ENCODE peak calls at places on chromosomes 6 and 20, in eight cellular contexts. K is brain microvascular endothelial cell, C is psoas muscle, F is lung, J is thoracic aorta, X is kidney, I is cardiac muscle cell, M is heart left ventricle. R is an unnamed sample.

GRCh38 chr20:9301129-9302072 is 213.0 kb upstream of the LAMP5 start:
- DNase-seq in K (peak; percentile 46), X (no peak), I (no peak), J (no peak), C (no peak), M (no peak), F (no peak), R (no peak)

GRCh38 chr6:5457036-5457435 is 195.7 kb downstream of the FARS2 start:
- DNase-seq in I (no peak), J (no peak), X (peak; percentile 55), F (no peak), K (no peak), C (peak; percentile 89), M (peak; percentile 33), R (no peak)

GRCh38 chr6:42103218-42103617 is 39.2 kb downstream of the C6orf132 start:
- DNase-seq in K (no peak), C (no peak), I (peak; percentile 42), M (no peak), F (no peak), X (no peak), J (no peak), R (no peak)

GRCh38 chr6:132687306-132687705 is 26.5 kb downstream of the VNN1 start:
- DNase-seq in J (no peak), F (no peak), C (no peak), M (no peak), I (no peak), K (peak; percentile 61), X (no peak), R (no peak)

GRCh38 chr20:47454298-47455132 is 47.2 kb upstream of the NCOA3 start:
- DNase-seq in J (no peak), I (no peak), M (no peak), X (peak; percentile 26), C (no peak), F (no peak), K (no peak), R (no peak)

GRCh38 chr20:57211949-57212889 is 54.2 kb downstream of the BMP7 start:
- DNase-seq in M (peak; percentile 71), C (peak; percentile 79), F (no peak), I (peak; percentile 52), X (peak; percentile 83), K (peak; percentile 85), J (peak; percentile 23), R (peak; percentile 65)

GRCh38 chr6:47044418-47044817 is 2.3 kb upstream of the ADGRF1 start:
- DNase-seq in M (no peak), K (peak; percentile 45), F (no peak), X (no peak), C (no peak), I (no peak), J (no peak), R (no peak)

GRCh38 chr6:57104350-57104749 is 14.4 kb downstream of the ZNF451 start:
- DNase-seq in F (no peak), I (no peak), J (no peak), M (no peak), X (no peak), K (no peak), C (no peak), R (no peak)

GRCh38 chr6:46921059-46921458 is 679 bp downstream of the ADGRF5 start:
- DNase-seq in M (no peak), J (no peak), K (no peak), F (no peak), X (no peak), I (no peak), C (no peak), R (no peak)

GRCh38 chr6:34237316-34237721 is 646 bp downstream of the HMGA1 start:
- DNase-seq in C (peak; percentile 64), K (no peak), X (no peak), I (peak; percentile 61), J (no peak), M (peak; percentile 51), F (no peak), R (no peak)

GRCh38 chr6:43086022-43086658 is 10.0 kb downstream of the PTK7 start:
- DNase-seq in F (no peak), X (peak; percentile 19), C (no peak), J (no peak), K (no peak), M (no peak), I (no peak), R (no peak)

GRCh38 chr6:1001655-1002349 is 308.9 kb upstream of the EXOC2 start:
- DNase-seq in J (no peak), M (no peak), F (no peak), X (no peak), K (no peak), I (no peak), C (no peak), R (no peak)

GRCh38 chr6:156867121-156867520 is 89.9 kb downstream of the ARID1B start:
- DNase-seq in M (no peak), K (no peak), F (no peak), C (no peak), J (no peak), I (no peak), X (no peak), R (no peak)

GRCh38 chr6:34021839-34022190 is 124.1 kb downstream of the GRM4 start:
- DNase-seq in M (no peak), J (no peak), I (no peak), X (peak; percentile 65), K (no peak), C (peak; percentile 22), F (no peak), R (no peak)

GRCh38 chr6:21780144-21780543 is 186.6 kb downstream of the SOX4 start:
- DNase-seq in K (no peak), X (no peak), J (no peak), I (no peak), F (no peak), C (no peak), M (no peak), R (no peak)

GRCh38 chr6:21785162-21785561 is 191.6 kb downstream of the SOX4 start:
- DNase-seq in K (no peak), I (no peak), M (no peak), F (no peak), J (no peak), X (no peak), C (no peak), R (no peak)

GRCh38 chr6:21781075-21781474 is 187.5 kb downstream of the SOX4 start:
- DNase-seq in J (no peak), M (no peak), F (no peak), C (no peak), K (no peak), X (no peak), I (no peak), R (no peak)

GRCh38 chr6:21780601-21781000 is 187.1 kb downstream of the SOX4 start:
- DNase-seq in M (no peak), I (no peak), K (no peak), C (no peak), J (no peak), X (no peak), F (no peak), R (no peak)
- H3K27ac ChIP-seq in M (no peak overlapping the region), I (no peak overlapping the region), K (no peak overlapping the region), C (no peak overlapping the region), J (no peak overlapping the region), X (no peak overlapping the region), F (no peak overlapping the region), R (no peak overlapping the region)

GRCh38 chr20:3239026-3239866 is at the start of gene SLC4A11:
- DNase-seq in J (no peak), M (peak; percentile 70), X (peak; percentile 89), K (no peak), C (peak; percentile 72), F (peak; percentile 52), I (peak; percentile 51), R (no peak)
- H3K4me3 ChIP-seq in J (peak within 1 kb of the TSS; percentile 93), M (peak within 1 kb of the TSS; percentile 50), X (peak within 1 kb of the TSS; percentile 49), K (peak within 1 kb of the TSS; percentile 52), C (peak within 1 kb of the TSS; percentile 84), F (peak within 1 kb of the TSS; percentile 65), I (peak within 1 kb of the TSS; percentile 41), R (peak within 1 kb of the TSS; percentile 54)

GRCh38 chr20:45340236-45340847 is 7.9 kb downstream of the SDC4 start:
- DNase-seq in F (no peak), M (peak; percentile 67), J (no peak), K (no peak), C (no peak), I (no peak), X (no peak), R (no peak)
- H3K27ac ChIP-seq in F (peak overlapping the region; percentile 84), M (peak overlapping the region; percentile 90), J (peak overlapping the region; percentile 96), K (no peak overlapping the region), C (peak overlapping the region; percentile 94), I (peak overlapping the region; percentile 98), X (peak overlapping the region; percentile 96), R (peak overlapping the region; percentile 92)

GRCh38 chr20:64076061-64076997 is 3.0 kb downstream of the RGS19 start:
- DNase-seq in K (no peak), I (no peak), M (no peak), X (no peak), J (no peak), F (no peak), C (no peak), R (no peak)
- H3K4me3 ChIP-seq in K (no peak overlapping the region), I (no peak overlapping the region), M (no peak overlapping the region), X (no peak overlapping the region), J (peak overlapping the region; percentile 83), F (no peak overlapping the region), C (peak overlapping the region; percentile 76), R (no peak overlapping the region)

DNA sequence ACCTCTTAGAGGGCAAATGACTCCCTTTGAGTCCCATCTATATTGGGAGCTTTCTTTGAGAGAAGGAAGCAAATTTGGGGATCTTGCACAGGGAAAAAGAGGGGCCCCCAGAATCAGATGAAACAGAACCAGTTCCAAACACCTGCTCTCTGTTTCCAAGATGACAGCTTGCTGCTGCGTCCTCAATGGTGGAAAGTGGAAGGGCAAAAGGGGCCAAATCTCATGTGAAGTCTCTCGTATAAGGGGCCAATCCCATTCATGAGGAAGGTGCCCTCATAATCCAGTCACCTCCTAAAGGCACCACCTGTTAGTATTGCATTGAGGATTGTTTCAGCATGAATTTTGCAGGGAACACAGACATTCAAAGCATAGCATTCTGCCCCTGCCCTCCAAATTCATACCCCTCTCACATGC is 483 bp upstream of the SERPINB1 start:
- DNase-seq in M (no peak), I (no peak), K (no peak), J (no peak), X (no peak), C (no peak), F (no peak), R (no peak)
- H3K27ac ChIP-seq in M (peak overlapping the region; percentile 97), I (peak overlapping the region; percentile 92), K (peak overlapping the region; percentile 85), J (peak overlapping the region; percentile 96), X (peak overlapping the region; percentile 90), C (peak overlapping the region; percentile 97), F (peak overlapping the region; percentile 95), R (peak overlapping the region; percentile 84)

DNA sequence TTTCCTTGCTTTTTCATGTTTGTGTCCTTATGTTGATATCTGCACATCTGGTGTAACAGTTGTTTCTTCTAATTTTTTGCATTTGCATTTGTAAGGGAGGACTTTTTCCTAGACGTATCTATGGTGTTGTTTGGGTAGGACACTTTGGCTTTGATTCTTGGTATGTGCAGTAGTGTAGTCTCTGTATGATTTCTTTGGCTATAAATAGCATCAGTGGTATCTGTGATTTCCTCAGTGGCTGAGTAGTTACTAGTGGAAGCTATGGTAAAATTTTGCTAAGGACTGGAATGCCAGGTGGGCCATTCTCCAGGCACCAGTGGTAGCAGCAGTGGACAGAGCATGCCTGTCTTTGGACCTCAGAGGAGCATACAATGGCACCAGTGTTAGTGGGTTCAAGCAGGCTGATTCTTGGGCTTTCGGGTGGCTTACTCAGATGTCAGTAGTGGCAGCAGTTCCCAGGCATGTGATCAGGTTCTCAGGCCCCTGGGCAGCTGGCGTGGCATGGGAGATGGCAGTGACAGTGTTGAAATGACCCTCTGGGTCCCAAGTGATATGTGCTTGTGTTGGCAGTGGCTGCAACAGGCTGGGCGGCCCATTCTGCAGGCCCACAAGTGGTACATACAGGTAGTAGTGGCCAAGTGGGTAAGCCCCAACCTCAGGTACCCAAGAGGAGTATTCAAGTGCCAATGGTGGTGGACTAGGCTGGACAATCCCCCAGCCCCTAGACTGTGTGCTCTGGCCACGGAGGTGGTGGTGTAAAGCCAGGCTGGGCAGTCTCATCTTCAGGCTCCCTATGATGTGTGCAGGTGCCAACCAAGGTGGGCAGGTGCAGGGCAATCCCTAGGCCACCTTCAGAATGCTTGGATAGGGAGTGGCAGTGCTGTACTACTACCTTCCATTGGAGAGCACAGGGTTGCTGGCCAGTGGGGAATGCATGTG is 54.5 kb downstream of the PLCG1 start:
- DNase-seq in M (no peak), I (no peak), F (no peak), X (no peak), C (no peak), K (no peak), J (no peak), R (peak; percentile 3)
- H3K4me3 ChIP-seq in M (no peak overlapping the region), I (no peak overlapping the region), F (no peak overlapping the region), X (no peak overlapping the region), C (no peak overlapping the region), K (no peak overlapping the region), J (no peak overlapping the region), R (no peak overlapping the region)

R was measured in tibial nerve.